ENCODE peak calls at places on chromosomes 12 and 14, in eight cellular contexts. W is IMR-90; G is CD8-positive, alpha-beta memory T cell; I is amniotic stem cell; P is stimulated activated CD8-positive, alpha-beta memory T cell treated with anti-CD3 and anti-CD28 coated beads, Interleukin-7, amount 100 ng/mL, for 4 hours; X is HS-27A; C is NCI-H2171; V is DMS 273 treated with DMSO at 0.1 percent for 48 hours. F is an unnamed sample.

GRCh38 chr14:83994020-83994419 is 1535.9 kb upstream of the FLRT2 start:
- DNase-seq in I (no peak), G (no peak), W (peak; percentile 95), X (peak; percentile 42), V (no peak), C (no peak), P (no peak), F (no peak)

GRCh38 chr14:77376380-77376770 is 519 bp downstream of the TMED8 start:
- DNase-seq in V (no peak), W (no peak), I (no peak), G (peak; percentile 52), C (no peak), P (peak; percentile 8), X (no peak), F (no peak)

GRCh38 chr12:75960086-75960910 is 71.3 kb downstream of the PHLDA1 start:
- DNase-seq in W (peak; percentile 18), I (no peak), G (no peak), X (no peak), V (no peak), C (no peak), P (no peak), F (no peak)

GRCh38 chr12:52023182-52023975 is 16.6 kb downstream of the TAMALIN start:
- DNase-seq in P (peak; percentile 84), W (peak; percentile 56), G (peak; percentile 93), V (no peak), I (peak; percentile 64), X (no peak), C (peak; percentile 77), F (no peak)

GRCh38 chr12:106108187-106108816 is 30.5 kb downstream of the NUAK1 start:
- DNase-seq in X (no peak), W (peak; percentile 65), I (no peak), G (no peak), P (no peak), V (no peak), C (no peak), F (no peak)

GRCh38 chr14:38138581-38139138 is 69.0 kb upstream of the SSTR1 start:
- DNase-seq in P (no peak), C (no peak), W (peak; percentile 68), G (no peak), I (no peak), X (no peak), V (no peak), F (no peak)

GRCh38 chr12:54059668-54060067 is 6.0 kb downstream of the HOXC4 start:
- DNase-seq in G (no peak), V (no peak), P (no peak), C (no peak), I (no peak), W (no peak), X (no peak), F (no peak)

GRCh38 chr12:119998471-119999245 is 9.6 kb downstream of the BICDL1 start:
- DNase-seq in I (no peak), G (no peak), V (no peak), X (no peak), P (no peak), C (no peak), W (no peak), F (no peak)

GRCh38 chr12:10690906-10691305 is 17.1 kb upstream of the STYK1 start:
- DNase-seq in W (no peak), P (no peak), C (no peak), X (no peak), V (no peak), G (no peak), I (no peak), F (no peak)

GRCh38 chr12:114134922-114135321 is 168.8 kb upstream of the RBM19 start:
- DNase-seq in C (no peak), W (no peak), G (no peak), P (no peak), I (no peak), V (no peak), X (no peak), F (no peak)

GRCh38 chr12:121711925-121712461 is 559 bp upstream of the TMEM120B start:
- DNase-seq in P (no peak), V (no peak), X (no peak), C (peak; percentile 8), W (no peak), G (peak; percentile 50), I (no peak), F (no peak)

GRCh38 chr14:22883191-22883976 is at the start of gene REM2:
- DNase-seq in G (no peak), V (no peak), C (peak; percentile 66), I (no peak), P (no peak), W (no peak), X (no peak), F (no peak)

GRCh38 chr14:100190126-100190525 is 30.7 kb upstream of the DEGS2 start:
- DNase-seq in P (no peak), C (peak; percentile 11), V (no peak), W (no peak), X (no peak), I (no peak), G (no peak), F (no peak)

GRCh38 chr12:123898673-123899072 is 74.0 kb downstream of the CCDC92 start:
- DNase-seq in G (no peak), I (no peak), P (no peak), C (no peak), V (no peak), W (no peak), X (no peak), F (no peak)

GRCh38 chr14:65234752-65235361 is 132.5 kb upstream of the MAX start:
- DNase-seq in P (no peak), X (no peak), G (no peak), W (no peak), V (no peak), C (no peak), I (no peak), F (no peak)

GRCh38 chr12:52182456-52182855 is 9.4 kb downstream of the KRT80 start:
- DNase-seq in P (no peak), G (no peak), C (peak; percentile 55), I (no peak), V (peak; percentile 25), X (no peak), W (peak; percentile 23), F (no peak)

GRCh38 chr14:77590845-77591506 is 25.5 kb downstream of the SPTLC2 start:
- DNase-seq in W (no peak), V (no peak), P (no peak), G (no peak), I (no peak), X (no peak), C (no peak), F (no peak)

GRCh38 chr14:61221906-61222305 is 59.2 kb downstream of the TMEM30B start:
- DNase-seq in C (no peak), P (no peak), G (no peak), X (no peak), W (no peak), I (no peak), V (no peak), F (no peak)

GRCh38 chr12:105676694-105677093 is 346.2 kb downstream of the C12orf75 start:
- DNase-seq in I (no peak), X (no peak), C (no peak), W (no peak), G (no peak), P (no peak), V (no peak), F (no peak)

GRCh38 chr14:61388976-61389576 is 67.7 kb downstream of the PRKCH start:
- DNase-seq in G (peak; percentile 61), P (no peak), I (no peak), C (no peak), X (peak; percentile 12), V (no peak), W (no peak), F (no peak)

GRCh38 chr12:5375547-5376295 is 56.2 kb upstream of the NTF3 start:
- DNase-seq in W (no peak), X (no peak), V (no peak), G (no peak), I (no peak), C (no peak), P (no peak), F (no peak)

GRCh38 chr12:111785651-111786050 is 18.9 kb downstream of the ALDH2 start:
- DNase-seq in C (no peak), I (no peak), P (no peak), V (no peak), G (no peak), X (no peak), W (peak; percentile 50), F (no peak)

GRCh38 chr14:88868558-88869159 is 44.2 kb downstream of the TTC8 start:
- DNase-seq in W (peak; percentile 23), G (no peak), P (no peak), X (no peak), V (no peak), C (peak; percentile 36), I (no peak), F (no peak)

F was measured in NCI-H446 treated with DMSO at 0.1 percent for 48 hours.